ENCODE peak calls at places on chromosomes 16 and 17, in five cellular contexts. W is ovary, X is IMR-90, P is body of pancreas, Y is heart left ventricle. B is an unnamed sample. For H3K27me3, the result is how much of the 10 kb centered on the place peaks cover.

GRCh38 chr17:46983782-46984181 is 4.7 kb upstream of the RPRML start:
- DNase-seq in P (no peak), Y (no peak), X (no peak), W (no peak), B (no peak)

GRCh38 chr16:16830401-16830800 is 451.5 kb downstream of the NPIPA7 start:
- DNase-seq in Y (no peak), P (no peak), W (no peak), X (no peak), B (no peak)

GRCh38 chr16:69494993-69495392 is 70.6 kb downstream of the CYB5B start:
- DNase-seq in P (peak), Y (no peak), W (no peak), X (no peak), B (no peak)

GRCh38 chr17:47694818-47695663 is 1.1 kb downstream of the TBKBP1 start:
- DNase-seq in W (peak), X (peak), Y (peak), P (peak), B (peak)

GRCh38 chr17:45110676-45111611 is 21.4 kb downstream of the PLCD3 start:
- DNase-seq in W (peak), P (no peak), X (no peak), Y (peak), B (no peak)

GRCh38 chr17:78935419-78936323 is 10.5 kb upstream of the TIMP2 start:
- DNase-seq in W (peak), Y (peak), P (no peak), X (peak), B (no peak)

GRCh38 chr17:2029911-2030778 is at the start of gene DPH1:
- DNase-seq in W (peak), X (peak), Y (peak), P (peak), B (peak)

GRCh38 chr16:2288701-2289100 is 20.8 kb upstream of the RNPS1 start:
- DNase-seq in X (no peak), Y (no peak), W (no peak), P (no peak), B (no peak)

GRCh38 chr16:90077240-90077756 is at the start of gene PRDM7:
- DNase-seq in P (peak), W (peak), Y (peak), X (peak), B (peak)

GRCh38 chr17:41781404-41782110 is 5.0 kb downstream of the JUP start:
- DNase-seq in W (no peak), Y (peak), P (no peak), X (no peak), B (no peak)

GRCh38 chr17:48726916-48727286 is 1.6 kb downstream of the HOXB13 start:
- DNase-seq in W (no peak), Y (no peak), X (no peak), P (no peak), B (no peak)

GRCh38 chr17:51391992-51392654 is 131.8 kb downstream of the UTP18 start:
- DNase-seq in W (no peak), P (no peak), X (no peak), Y (no peak), B (no peak)

GRCh38 chr17:142102-142661 is 4.8 kb downstream of the SCGB1C2 start:
- DNase-seq in P (peak), X (peak), Y (no peak), W (peak), B (no peak)

DNA sequence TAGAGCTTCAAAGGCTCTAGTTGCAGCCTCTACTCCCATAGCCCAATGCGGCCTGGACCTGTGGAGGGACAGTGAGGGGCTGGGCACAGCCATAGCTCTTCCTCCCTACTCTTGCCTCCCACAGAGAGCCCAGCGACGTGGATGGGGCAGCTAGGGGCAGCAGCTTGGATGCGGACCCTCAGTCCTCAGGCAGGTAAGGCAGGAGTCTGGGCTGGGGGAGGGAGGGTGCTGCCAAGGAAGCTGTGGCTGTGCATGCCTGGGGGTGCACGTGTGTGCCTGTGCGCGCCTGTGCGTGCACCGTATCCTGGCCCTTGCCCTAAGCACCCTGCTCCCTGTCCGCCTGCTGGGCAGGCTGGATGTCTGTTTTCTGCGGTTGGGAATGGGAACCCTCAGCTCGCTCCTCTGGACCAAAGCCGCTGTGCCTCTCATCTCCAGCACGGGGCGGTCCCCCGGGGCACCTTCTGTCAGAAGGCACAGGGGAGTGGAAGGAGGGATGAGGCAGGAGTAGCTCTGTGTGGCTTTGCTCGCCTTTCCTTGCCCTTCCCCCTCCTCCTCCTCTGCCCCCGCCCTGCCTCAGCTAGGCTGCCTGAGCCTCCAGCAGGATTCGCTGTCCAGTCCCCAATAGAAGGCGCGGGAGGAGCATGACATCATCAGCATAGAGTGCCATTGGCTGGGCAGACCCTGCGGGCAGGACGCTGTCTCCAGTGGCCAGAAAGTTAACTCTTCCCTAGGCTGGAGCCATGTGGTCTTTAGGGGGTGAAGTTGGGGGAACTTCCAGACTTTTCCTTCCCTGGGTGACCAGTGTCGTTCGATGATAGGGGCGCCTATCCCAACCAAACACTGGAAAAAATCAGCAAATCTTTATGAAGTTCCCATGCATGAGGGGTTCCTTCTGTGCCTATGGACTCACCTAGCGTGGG is 797 bp downstream of the PRCD start:
- DNase-seq in X (peak), Y (peak), W (peak), P (peak), B (no peak)
- H3K27me3 ChIP-seq in X (under half), Y (under half), W (under half), P (under half), B (under half)

GRCh38 chr17:10036511-10037061 is 131.5 kb upstream of the RCVRN start:
- DNase-seq in P (peak), W (no peak), X (no peak), Y (peak), B (peak)
- TF ChIP-seq POLR2A in P (peak), W (no peak), X (no peak), Y (no peak), B (no peak)

GRCh38 chr16:4917117-4917516 is 19.8 kb downstream of the PPL start:
- DNase-seq in Y (no peak), X (peak), P (no peak), W (no peak), B (no peak)
- H3K27ac ChIP-seq in Y (no peak), X (no peak), P (no peak), W (no peak), B (no peak)

DNA sequence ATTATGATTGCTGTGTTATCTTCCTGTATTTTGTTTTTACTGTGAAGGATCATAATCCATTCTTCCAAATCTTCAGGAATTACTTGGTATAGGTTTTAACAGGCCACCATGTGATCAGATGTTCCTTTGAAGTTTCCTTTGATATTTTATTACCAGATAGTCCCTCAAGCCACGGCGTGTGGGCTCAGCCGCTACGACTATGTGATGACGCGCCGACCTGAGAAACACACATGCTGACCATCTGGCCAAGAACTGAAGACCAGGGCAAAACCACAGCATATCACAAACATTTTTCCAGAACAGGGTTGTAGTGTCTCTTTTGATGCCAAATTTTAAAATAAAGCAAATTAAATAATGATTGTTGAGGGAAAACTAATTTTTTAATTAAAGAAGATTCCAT is 47.3 kb downstream of the ZCCHC14 start:
- DNase-seq in Y (no peak), P (no peak), W (no peak), X (peak), B (no peak)
- H3K27me3 ChIP-seq in Y (under half), P (under half), W (under half), X (under half), B (under half)

GRCh38 chr16:720990-721764 is at the start of gene ANTKMT:
- DNase-seq in P (peak), X (peak), W (peak), Y (peak), B (peak)
- TF ChIP-seq POLR2A in P (peak), X (peak), W (peak), Y (no peak), B (no peak)

GRCh38 chr17:74739227-74739831 is 2.3 kb downstream of the RAB37 start:
- DNase-seq in Y (peak), X (no peak), P (no peak), W (no peak), B (no peak)
- H3K27ac ChIP-seq in Y (no peak), X (no peak), P (no peak), W (no peak), B (no peak)

GRCh38 chr17:72223816-72224215 is 103.0 kb downstream of the SOX9 start:
- DNase-seq in X (no peak), Y (no peak), W (no peak), P (no peak), B (no peak)
- H3K27me3 ChIP-seq in X (under half), Y (under half), W (under half), P (under half), B (under half)